ENCODE peak calls at places on chromosomes 12 and 14, in ten cellular contexts. E is hepatocyte, U is fibroblast of mammary gland, N is lung, R is body of pancreas, G is foreskin fibroblast, D is stomach, X is neural progenitor cell, P is psoas muscle, J is astrocyte of the spinal cord. K is an unnamed sample.

GRCh38 chr12:132489078-132489601 is 811 bp upstream of the FBRSL1 start:
- DNase-seq in U (no peak), E (peak; percentile 61), J (no peak), P (peak; percentile 44), G (no peak), D (peak; percentile 52), R (no peak), N (no peak), X (peak; percentile 60), K (no peak)

GRCh38 chr14:66088661-66089060 is 397.5 kb upstream of the CCDC196 start:
- DNase-seq in D (no peak), N (no peak), X (no peak), U (peak; percentile 28), J (no peak), R (no peak), E (no peak), G (no peak), P (no peak), K (peak; percentile 32)

GRCh38 chr12:101670007-101670671 is 27.3 kb upstream of the CHPT1 start:
- DNase-seq in G (peak; percentile 20), E (peak; percentile 50), X (peak; percentile 50), J (peak; percentile 15), R (peak; percentile 62), P (peak; percentile 15), N (peak; percentile 35), D (no peak), U (peak; percentile 66), K (peak; percentile 29)

GRCh38 chr14:54786191-54786755 is 116.4 kb downstream of the GCH1 start:
- DNase-seq in D (no peak), U (no peak), G (no peak), P (no peak), R (no peak), N (no peak), J (no peak), X (no peak), E (no peak), K (no peak)

GRCh38 chr14:89912667-89913211 is 41.8 kb downstream of the EFCAB11 start:
- DNase-seq in E (peak; percentile 84), X (no peak), G (peak; percentile 94), D (no peak), P (no peak), U (peak; percentile 98), J (peak; percentile 96), N (no peak), R (no peak), K (peak; percentile 99)

GRCh38 chr12:108570743-108571603 is 8.6 kb downstream of the ISCU start:
- DNase-seq in D (no peak), J (peak; percentile 67), G (peak; percentile 63), P (no peak), E (no peak), U (peak; percentile 79), N (no peak), X (peak; percentile 61), R (no peak), K (no peak)

GRCh38 chr14:72745991-72746980 is 147.6 kb downstream of the DPF3 start:
- DNase-seq in G (peak; percentile 76), E (no peak), J (peak; percentile 77), X (no peak), D (peak; percentile 15), U (peak; percentile 92), P (peak; percentile 50), R (no peak), N (peak; percentile 24), K (peak; percentile 60)

GRCh38 chr12:92859650-92860386 is 69.3 kb downstream of the EEA1 start:
- DNase-seq in P (no peak), E (no peak), J (no peak), X (no peak), U (no peak), D (no peak), N (no peak), R (no peak), G (no peak), K (no peak)

GRCh38 chr14:96502621-96503251 is 554 bp downstream of the PAPOLA start:
- DNase-seq in R (peak; percentile 64), G (no peak), E (peak; percentile 56), N (peak; percentile 59), U (peak; percentile 31), X (peak; percentile 55), D (peak; percentile 59), P (peak; percentile 66), J (peak; percentile 22), K (no peak)

DNA sequence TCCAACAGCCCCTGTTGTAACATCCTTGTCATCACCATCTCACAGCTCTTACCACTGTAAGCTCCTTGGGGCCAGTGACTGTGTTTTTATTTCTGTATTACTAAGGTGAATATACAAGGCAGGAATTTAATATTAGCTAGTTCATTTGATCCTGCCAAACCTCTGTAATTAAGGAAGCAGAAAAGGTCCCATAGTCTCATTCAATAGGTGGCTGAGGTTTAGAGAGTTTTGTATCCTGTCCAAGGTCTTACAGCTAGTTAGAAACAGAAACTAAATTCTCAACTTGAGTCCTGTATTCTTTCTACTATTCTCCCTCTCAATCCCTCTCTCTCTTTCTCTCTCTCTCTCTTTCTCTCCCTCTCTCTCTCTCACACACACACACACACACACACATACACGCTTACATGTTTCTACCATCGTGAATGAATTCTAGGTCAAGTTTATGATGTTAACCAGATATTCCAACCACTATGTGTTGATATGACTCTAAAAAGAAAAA is 543 bp upstream of the GLIPR1 start:
- DNase-seq in D (no peak), R (no peak), E (no peak), P (no peak), G (peak; percentile 64), J (peak; percentile 93), N (no peak), U (peak; percentile 71), X (no peak), K (peak; percentile 56)
- H3K4me3 ChIP-seq in D (peak overlapping the region; percentile 44), R (no peak overlapping the region), E (no peak overlapping the region), P (peak overlapping the region; percentile 62), G (peak overlapping the region; percentile 71), J (peak overlapping the region; percentile 78), N (no peak overlapping the region), U (peak overlapping the region; percentile 46), X (no peak overlapping the region), K (peak overlapping the region; percentile 27)

GRCh38 chr12:62827855-62828254 is 107.1 kb downstream of the PPM1H start:
- DNase-seq in N (no peak), D (no peak), E (no peak), U (no peak), R (no peak), P (no peak), X (no peak), J (no peak), G (no peak), K (no peak)

GRCh38 chr12:62832027-62832426 is 102.9 kb downstream of the PPM1H start:
- DNase-seq in J (no peak), U (no peak), E (no peak), G (no peak), P (no peak), X (no peak), R (no peak), N (no peak), D (no peak), K (no peak)

GRCh38 chr12:62832528-62832927 is 102.4 kb downstream of the PPM1H start:
- DNase-seq in U (no peak), X (no peak), G (no peak), D (no peak), N (no peak), R (no peak), J (no peak), P (no peak), E (peak; percentile 46), K (no peak)

GRCh38 chr12:62827042-62827441 is 107.9 kb downstream of the PPM1H start:
- DNase-seq in R (no peak), U (no peak), J (no peak), N (no peak), D (no peak), P (no peak), E (no peak), X (no peak), G (no peak), K (no peak)
- TF ChIP-seq CTCF in R (no peak), U (peak; percentile 27), J (peak; percentile 17), N (no peak), D (no peak), P (no peak), E (no peak), X (peak; percentile 24), G (no peak), K (no peak)

GRCh38 chr12:9925746-9926393 is 6.3 kb downstream of the CLEC2A start:
- DNase-seq in N (no peak), P (no peak), R (peak; percentile 5), D (no peak), G (no peak), U (peak; percentile 62), X (peak; percentile 75), E (peak; percentile 54), J (peak; percentile 49), K (no peak)
- H3K4me3 ChIP-seq in N (no peak overlapping the region), P (peak overlapping the region; percentile 33), R (no peak overlapping the region), D (no peak overlapping the region), G (peak overlapping the region; percentile 14), U (no peak overlapping the region), X (no peak overlapping the region), E (no peak overlapping the region), J (no peak overlapping the region), K (no peak overlapping the region)

DNA sequence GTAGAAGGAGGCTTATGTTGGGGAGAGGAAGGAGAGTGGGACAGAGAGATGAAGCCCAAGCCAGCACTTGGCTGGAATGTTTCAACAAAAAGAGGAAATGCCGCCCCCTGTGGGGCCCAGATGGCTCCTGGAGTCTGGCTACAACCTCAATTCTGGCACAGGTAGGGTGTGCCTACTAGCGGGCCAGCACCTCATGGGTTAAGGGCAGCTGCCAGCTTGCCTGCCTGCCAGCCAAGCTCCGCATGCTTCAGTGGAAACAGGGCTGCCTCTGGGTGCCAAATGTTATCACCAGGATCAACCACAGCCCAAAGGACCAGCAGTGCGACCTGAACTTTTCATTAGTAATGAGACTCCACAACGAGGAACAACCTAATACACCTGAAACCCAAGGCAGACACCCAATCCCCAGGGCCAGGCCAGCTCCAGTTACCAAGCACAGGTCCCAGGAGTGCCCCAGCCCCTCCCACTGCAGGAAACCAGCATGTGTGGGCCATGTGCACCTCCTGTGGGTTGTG is 11.3 kb downstream of the RAB15 start:
- DNase-seq in N (no peak), R (peak; percentile 59), P (no peak), J (no peak), G (no peak), X (peak; percentile 51), U (no peak), D (peak; percentile 85), E (no peak), K (no peak)
- TF ChIP-seq CTCF in N (no peak), R (peak; percentile 10), P (no peak), J (peak; percentile 25), G (no peak), X (peak; percentile 35), U (no peak), D (no peak), E (no peak), K (no peak)

K was measured in AG09309.